ENCODE peak calls at places on chromosome 3, in six cellular contexts. R is endothelial cell of umbilical vein, E is A549, K is H9, Q is mesendoderm, J is IMR-90. A is an unnamed sample.

GRCh38 chr3:105513042-105513441 is 146.3 kb downstream of the ALCAM start:
- DNase-seq in R (no peak), E (no peak), K (no peak), Q (peak), J (peak), A (peak)

GRCh38 chr3:88262527-88262926 is 112.8 kb downstream of the C3orf38 start:
- DNase-seq in R (no peak), E (no peak), K (no peak), Q (no peak), J (no peak), A (no peak)

GRCh38 chr3:132783152-132783551 is 60.9 kb upstream of the NPHP3 start:
- DNase-seq in R (no peak), E (no peak), K (no peak), Q (peak), J (no peak), A (peak)

GRCh38 chr3:72248389-72248761 is 463.4 kb upstream of the PROK2 start:
- DNase-seq in R (no peak), E (no peak), K (no peak), Q (no peak), J (no peak), A (no peak)

GRCh38 chr3:42192334-42193200 is 73.4 kb downstream of the CCK start:
- DNase-seq in R (no peak), E (no peak), K (no peak), Q (no peak), J (peak), A (peak)

GRCh38 chr3:161403251-161403650 is 31.9 kb upstream of the SPTSSB start:
- DNase-seq in R (no peak), E (no peak), K (no peak), Q (no peak), J (no peak), A (peak)

GRCh38 chr3:16468114-16469098 is 45.1 kb downstream of the RFTN1 start:
- DNase-seq in R (peak), E (no peak), K (no peak), Q (peak), J (no peak), A (peak)

GRCh38 chr3:195155842-195156241 is 115.1 kb downstream of the XXYLT1 start:
- DNase-seq in R (peak), E (no peak), K (no peak), Q (no peak), J (peak), A (peak)

GRCh38 chr3:193830791-193831191 is 237.8 kb downstream of the OPA1 start:
- DNase-seq in R (no peak), E (no peak), K (no peak), Q (no peak), J (no peak), A (peak)

GRCh38 chr3:127857270-127857801 is 35.0 kb upstream of the MGLL start:
- DNase-seq in R (no peak), E (peak), K (no peak), Q (peak), J (peak), A (no peak)

GRCh38 chr3:29525254-29525881 is 244.5 kb downstream of the RBMS3 start:
- DNase-seq in R (peak), E (peak), K (no peak), Q (no peak), J (peak), A (peak)

GRCh38 chr3:185330644-185331043 is 32.3 kb upstream of the MAP3K13 start:
- DNase-seq in R (no peak), E (no peak), K (peak), Q (peak), J (no peak), A (no peak)

GRCh38 chr3:114194750-114195149 is 15.9 kb upstream of the DRD3 start:
- DNase-seq in R (no peak), E (no peak), K (no peak), Q (peak), J (no peak), A (peak)

GRCh38 chr3:99716463-99716995 is 78.1 kb downstream of the COL8A1 start:
- DNase-seq in R (no peak), E (no peak), K (no peak), Q (peak), J (no peak), A (no peak)

GRCh38 chr3:41199866-41200668 is 762 bp downstream of the CTNNB1 start:
- DNase-seq in R (peak), E (no peak), K (peak), Q (peak), J (no peak), A (peak)

GRCh38 chr3:151305081-151305777 is 11.4 kb downstream of the GPR87 start:
- DNase-seq in R (no peak), E (peak), K (peak), Q (peak), J (peak), A (peak)

GRCh38 chr3:148218222-148218621 is 479.5 kb upstream of the AGTR1 start:
- DNase-seq in R (no peak), E (no peak), K (no peak), Q (no peak), J (no peak), A (no peak)

GRCh38 chr3:42652611-42653302 is 740 bp upstream of the ZBTB47 start:
- DNase-seq in R (peak), E (peak), K (peak), Q (peak), J (peak), A (peak)

GRCh38 chr3:189419022-189419421 is 212.2 kb upstream of the TP63 start:
- DNase-seq in R (no peak), E (no peak), K (no peak), Q (no peak), J (no peak), A (no peak)

GRCh38 chr3:55474213-55474632 is 12.9 kb downstream of the WNT5A start:
- DNase-seq in R (no peak), E (no peak), K (peak), Q (no peak), J (no peak), A (no peak)
- H3K4me2 ChIP-seq in R (no peak), E (no peak), K (peak), Q (peak), J (no peak), A (peak)

GRCh38 chr3:153495422-153495821 is 333.4 kb downstream of the RAP2B start:
- DNase-seq in R (no peak), E (no peak), K (no peak), Q (no peak), J (no peak), A (no peak)
- H3K4me2 ChIP-seq in R (no peak), E (no peak), K (no peak), Q (no peak), J (peak), A (no peak)

DNA sequence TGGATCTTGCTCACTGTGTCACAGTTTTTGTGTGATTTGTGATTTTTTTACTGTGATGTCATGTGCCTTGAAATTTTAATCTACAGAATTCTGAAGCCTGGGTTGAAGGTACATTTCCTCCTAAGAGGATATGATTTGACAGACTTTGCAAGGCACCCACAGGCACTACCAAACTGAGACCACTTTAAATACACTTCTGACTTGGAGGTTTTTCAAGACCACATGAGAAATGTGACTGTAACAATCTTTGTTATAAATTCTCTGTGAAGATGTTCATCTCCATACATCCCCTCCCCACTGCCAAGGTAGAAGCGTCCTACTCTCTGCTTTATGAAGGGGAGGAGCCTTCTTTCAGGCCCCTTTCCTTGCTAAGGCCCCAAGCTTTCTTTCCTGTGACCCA is 22.8 kb downstream of the UBXN7 start:
- DNase-seq in R (no peak), E (no peak), K (no peak), Q (no peak), J (no peak), A (no peak)
- H3K4me2 ChIP-seq in R (no peak), E (no peak), K (no peak), Q (no peak), J (no peak), A (no peak)

GRCh38 chr3:56962200-56962599 is 98.3 kb upstream of the SPATA12 start:
- DNase-seq in R (no peak), E (no peak), K (no peak), Q (no peak), J (no peak), A (no peak)

GRCh38 chr3:56958879-56959607 is 101.4 kb upstream of the SPATA12 start:
- DNase-seq in R (no peak), E (no peak), K (no peak), Q (no peak), J (no peak), A (no peak)

GRCh38 chr3:56957520-56957919 is 102.9 kb upstream of the SPATA12 start:
- DNase-seq in R (no peak), E (no peak), K (no peak), Q (no peak), J (no peak), A (no peak)

GRCh38 chr3:56962922-56963321 is 97.5 kb upstream of the SPATA12 start:
- DNase-seq in R (no peak), E (no peak), K (no peak), Q (no peak), J (no peak), A (no peak)

GRCh38 chr3:56960234-56960917 is 100.1 kb upstream of the SPATA12 start:
- DNase-seq in R (no peak), E (no peak), K (no peak), Q (no peak), J (no peak), A (no peak)
- H3K4me2 ChIP-seq in R (no peak), E (no peak), K (no peak), Q (no peak), J (no peak), A (no peak)

DNA sequence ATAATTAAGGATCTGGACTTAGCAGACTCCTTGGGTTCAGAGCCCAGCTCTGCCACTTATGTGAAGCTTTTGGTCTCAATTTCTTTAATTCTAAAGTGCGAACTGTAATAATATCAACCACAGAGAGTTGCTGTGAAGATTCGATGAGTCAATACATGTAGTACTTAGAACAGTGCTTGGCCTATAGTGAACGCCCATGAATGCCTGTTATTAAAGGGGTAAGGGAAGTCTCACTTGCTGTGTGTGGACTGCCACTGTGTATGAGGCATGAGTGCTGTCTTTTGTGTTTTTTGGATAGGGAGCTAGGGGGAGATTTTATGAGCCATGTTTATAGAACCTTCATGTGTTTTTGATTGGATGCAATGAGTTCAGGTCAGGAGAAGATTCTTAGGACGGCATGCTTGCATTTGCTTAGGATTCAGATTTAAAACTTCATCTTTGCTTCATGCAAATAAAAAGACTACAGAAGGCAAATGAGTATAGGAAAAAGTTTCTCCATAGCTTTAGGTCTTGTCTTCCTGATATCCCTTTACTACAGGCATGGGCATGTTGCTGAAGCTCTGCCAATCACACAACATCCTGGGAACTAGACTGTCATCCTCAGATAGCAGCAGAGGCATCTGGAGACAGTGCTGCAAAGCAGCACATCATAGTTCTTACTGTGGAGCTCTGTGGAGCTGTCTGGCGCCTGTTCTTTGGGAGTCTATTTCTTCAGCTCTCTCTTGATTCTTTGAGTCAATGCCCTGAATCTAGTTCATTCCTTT is 50.0 kb downstream of the PLS1 start:
- DNase-seq in R (no peak), E (no peak), K (no peak), Q (no peak), J (no peak), A (no peak)
- H3K4me2 ChIP-seq in R (no peak), E (peak), K (no peak), Q (no peak), J (no peak), A (no peak)

DNA sequence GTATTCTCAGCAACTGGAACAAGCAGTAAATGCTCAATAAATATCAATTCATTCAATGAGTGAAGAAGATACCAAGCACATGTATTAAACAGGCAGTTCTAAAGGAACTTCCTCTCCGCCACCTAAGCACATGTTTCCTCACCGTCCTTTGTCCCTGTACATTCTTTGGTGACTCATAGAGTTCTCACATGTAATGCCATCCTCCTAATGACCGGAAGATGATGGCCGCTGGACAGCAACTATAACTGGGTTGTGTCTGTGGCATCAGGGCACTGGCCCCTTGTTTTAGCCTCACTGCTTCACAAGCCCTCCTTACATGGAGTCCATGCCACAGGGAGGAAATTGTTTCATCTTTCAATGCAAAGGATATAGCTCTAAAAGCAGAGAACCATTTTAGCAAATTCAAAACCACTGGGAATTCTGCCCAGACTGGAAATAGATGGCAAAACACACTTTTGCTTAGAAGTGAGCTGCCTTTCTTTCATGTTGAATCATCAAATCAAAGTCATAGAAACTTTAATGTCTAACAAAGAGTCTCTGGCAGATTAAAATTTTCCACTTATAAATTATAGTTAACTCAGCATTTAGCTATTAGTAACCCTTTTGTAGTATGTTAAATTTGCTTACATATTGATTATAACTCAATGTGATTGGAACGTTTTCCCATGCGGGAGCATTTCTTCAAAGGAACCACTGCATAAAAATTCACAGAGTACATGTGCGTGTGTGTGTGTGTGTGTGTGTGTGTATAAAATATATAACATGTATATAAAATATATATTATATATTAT is 74.1 kb downstream of the GAP43 start:
- DNase-seq in R (no peak), E (no peak), K (no peak), Q (peak), J (peak), A (peak)
- H3K4me2 ChIP-seq in R (no peak), E (no peak), K (no peak), Q (no peak), J (no peak), A (peak)

GRCh38 chr3:138686771-138687221 is 78.2 kb downstream of the FAIM start:
- DNase-seq in R (peak), E (peak), K (no peak), Q (no peak), J (peak), A (peak)
- H3K4me2 ChIP-seq in R (no peak), E (peak), K (no peak), Q (no peak), J (peak), A (peak)

A was measured in astrocyte.